ENCODE peak calls at places on chromosomes 13 and 19, in eight cellular contexts. J, S, E, U, B, Q, C and K are unnamed samples.

GRCh38 chr13:72144625-72145024 is 277.6 kb upstream of the DACH1 start:
- DNase-seq in J (no peak), S (no peak), E (no peak), U (no peak), B (peak), Q (no peak), C (no peak), K (no peak)

GRCh38 chr19:48480151-48480475 is 10.9 kb downstream of the CYTH2 start:
- DNase-seq in J (no peak), S (peak), E (no peak), U (no peak), B (no peak), Q (no peak), C (no peak), K (no peak)

GRCh38 chr19:21483589-21484170 is 21.7 kb upstream of the ZNF429 start:
- DNase-seq in J (no peak), S (peak), E (no peak), U (peak), B (no peak), Q (peak), C (peak), K (no peak)

GRCh38 chr19:17526922-17527321 is 15.5 kb downstream of the PGLS start:
- DNase-seq in J (peak), S (peak), E (no peak), U (no peak), B (no peak), Q (no peak), C (peak), K (no peak)

GRCh38 chr13:92963029-92963428 is 263.6 kb upstream of the GPC6 start:
- DNase-seq in J (no peak), S (no peak), E (no peak), U (no peak), B (peak), Q (no peak), C (no peak), K (no peak)

GRCh38 chr13:112065867-112066623 is 904 bp upstream of the SOX1 start:
- DNase-seq in J (no peak), S (no peak), E (no peak), U (no peak), B (no peak), Q (peak), C (no peak), K (no peak)

GRCh38 chr19:19460761-19461265 is 54.5 kb downstream of the TSSK6 start:
- DNase-seq in J (no peak), S (peak), E (no peak), U (peak), B (no peak), Q (peak), C (peak), K (no peak)

GRCh38 chr13:25928941-25929505 is 122.8 kb downstream of the SHISA2 start:
- DNase-seq in J (no peak), S (no peak), E (no peak), U (no peak), B (peak), Q (no peak), C (no peak), K (no peak)

GRCh38 chr13:30002577-30002976 is 152.2 kb upstream of the UBL3 start:
- DNase-seq in J (no peak), S (no peak), E (no peak), U (peak), B (peak), Q (no peak), C (no peak), K (no peak)

GRCh38 chr13:39884166-39884565 is 228.7 kb downstream of the COG6 start:
- DNase-seq in J (no peak), S (no peak), E (no peak), U (no peak), B (no peak), Q (no peak), C (no peak), K (no peak)

GRCh38 chr19:52943884-52944643 is 18.6 kb downstream of the ZNF816 start:
- DNase-seq in J (no peak), S (no peak), E (no peak), U (no peak), B (no peak), Q (no peak), C (no peak), K (no peak)

GRCh38 chr19:14413765-14414171 is 5.4 kb downstream of the DDX39A start:
- DNase-seq in J (no peak), S (no peak), E (no peak), U (peak), B (peak), Q (no peak), C (peak), K (no peak)

GRCh38 chr13:82963466-82963865 is 918.8 kb downstream of the SLITRK1 start:
- DNase-seq in J (no peak), S (no peak), E (no peak), U (peak), B (peak), Q (no peak), C (no peak), K (no peak)

GRCh38 chr19:47351545-47351944 is 2.4 kb downstream of the DHX34 start:
- DNase-seq in J (no peak), S (no peak), E (no peak), U (peak), B (peak), Q (peak), C (no peak), K (no peak)

GRCh38 chr19:5075603-5076002 is 106.7 kb downstream of the KDM4B start:
- DNase-seq in J (no peak), S (no peak), E (no peak), U (no peak), B (no peak), Q (no peak), C (no peak), K (no peak)

GRCh38 chr13:99320693-99321481 is 13.7 kb upstream of the GPR183 start:
- DNase-seq in J (no peak), S (no peak), E (no peak), U (peak), B (peak), Q (no peak), C (no peak), K (no peak)

GRCh38 chr13:111115051-111115840 is at the start of gene ARHGEF7:
- DNase-seq in J (no peak), S (no peak), E (no peak), U (no peak), B (peak), Q (peak), C (no peak), K (no peak)

GRCh38 chr13:95814494-95814893 is 137.6 kb downstream of the DNAJC3 start:
- DNase-seq in J (no peak), S (no peak), E (no peak), U (no peak), B (no peak), Q (no peak), C (no peak), K (no peak)

GRCh38 chr13:79128158-79128557 is 277.9 kb downstream of the RBM26 start:
- DNase-seq in J (no peak), S (no peak), E (no peak), U (peak), B (peak), Q (no peak), C (no peak), K (no peak)

GRCh38 chr19:1608414-1609391 is 3.4 kb upstream of the UQCR11 start:
- DNase-seq in J (no peak), S (peak), E (no peak), U (no peak), B (no peak), Q (no peak), C (no peak), K (no peak)

GRCh38 chr13:51000576-51001260 is 91.1 kb downstream of the RNASEH2B start:
- DNase-seq in J (no peak), S (no peak), E (no peak), U (peak), B (peak), Q (no peak), C (no peak), K (no peak)

GRCh38 chr13:25462301-25463125 is 90.7 kb downstream of the ATP8A2 start:
- DNase-seq in J (no peak), S (no peak), E (no peak), U (no peak), B (no peak), Q (no peak), C (no peak), K (no peak)

GRCh38 chr13:59398127-59398526 is 765.6 kb downstream of the DIAPH3 start:
- DNase-seq in J (no peak), S (no peak), E (no peak), U (peak), B (no peak), Q (no peak), C (no peak), K (no peak)

GRCh38 chr13:85313761-85314503 is 485.3 kb downstream of the SLITRK6 start:
- DNase-seq in J (no peak), S (no peak), E (no peak), U (no peak), B (peak), Q (no peak), C (no peak), K (no peak)

GRCh38 chr13:51032831-51033230 is 78.2 kb downstream of the C13orf42 start:
- DNase-seq in J (no peak), S (no peak), E (no peak), U (no peak), B (no peak), Q (no peak), C (no peak), K (no peak)

GRCh38 chr13:43433691-43434121 is 353.1 kb downstream of the ENOX1 start:
- DNase-seq in J (no peak), S (no peak), E (no peak), U (no peak), B (no peak), Q (no peak), C (no peak), K (no peak)

GRCh38 chr19:8600064-8600463 is 10.5 kb downstream of the ADAMTS10 start:
- DNase-seq in J (no peak), S (no peak), E (no peak), U (no peak), B (no peak), Q (no peak), C (no peak), K (no peak)

GRCh38 chr13:86813198-86813597 is 858.0 kb upstream of the SLITRK5 start:
- DNase-seq in J (no peak), S (no peak), E (no peak), U (no peak), B (no peak), Q (no peak), C (no peak), K (no peak)

GRCh38 chr19:52343548-52343947 is 7.5 kb downstream of the ZNF610 start:
- DNase-seq in J (no peak), S (peak), E (no peak), U (peak), B (peak), Q (peak), C (peak), K (peak)

GRCh38 chr13:76884167-76884566 is 2.0 kb downstream of the KCTD12 start:
- DNase-seq in J (no peak), S (no peak), E (no peak), U (peak), B (peak), Q (peak), C (peak), K (no peak)

GRCh38 chr13:79456656-79457365 is 24.1 kb upstream of the NDFIP2 start:
- DNase-seq in J (no peak), S (no peak), E (no peak), U (no peak), B (no peak), Q (no peak), C (no peak), K (no peak)

GRCh38 chr13:94419304-94419943 is 60.1 kb downstream of the DCT start:
- DNase-seq in J (no peak), S (no peak), E (no peak), U (peak), B (peak), Q (no peak), C (no peak), K (no peak)

GRCh38 chr19:17296976-17297375 is 6.2 kb downstream of the ABHD8 start:
- DNase-seq in J (no peak), S (no peak), E (no peak), U (no peak), B (no peak), Q (no peak), C (no peak), K (no peak)

GRCh38 chr19:35796645-35797542 is 15.8 kb downstream of the PRODH2 start:
- DNase-seq in J (no peak), S (no peak), E (no peak), U (no peak), B (no peak), Q (no peak), C (no peak), K (no peak)

GRCh38 chr13:76836311-76836710 is 49.9 kb downstream of the KCTD12 start:
- DNase-seq in J (no peak), S (no peak), E (no peak), U (no peak), B (peak), Q (no peak), C (no peak), K (no peak)

GRCh38 chr19:8575467-8575997 is 1.7 kb downstream of the MYO1F start:
- DNase-seq in J (no peak), S (peak), E (no peak), U (peak), B (peak), Q (no peak), C (no peak), K (no peak)

GRCh38 chr13:30713133-30713532 is 22.2 kb upstream of the ALOX5AP start:
- DNase-seq in J (no peak), S (no peak), E (peak), U (peak), B (no peak), Q (no peak), C (no peak), K (peak)

GRCh38 chr19:10120538-10121198 is 969 bp upstream of the EIF3G start:
- DNase-seq in J (no peak), S (no peak), E (no peak), U (peak), B (peak), Q (no peak), C (no peak), K (no peak)

GRCh38 chr13:66659291-66660012 is 570.7 kb downstream of the PCDH9 start:
- DNase-seq in J (no peak), S (no peak), E (no peak), U (peak), B (peak), Q (no peak), C (no peak), K (no peak)

GRCh38 chr19:38551450-38551813 is 66.3 kb downstream of the MAP4K1 start:
- DNase-seq in J (no peak), S (no peak), E (no peak), U (no peak), B (no peak), Q (no peak), C (peak), K (no peak)

GRCh38 chr13:57557979-57558529 is 73.5 kb upstream of the PCDH17 start:
- DNase-seq in J (no peak), S (no peak), E (no peak), U (peak), B (peak), Q (peak), C (no peak), K (no peak)
- TF ChIP-seq CTCF in J (no peak), S (no peak), E (no peak), U (peak), B (no peak), Q (peak), C (no peak), K (peak)

GRCh38 chr13:106403280-106403679 is 132.2 kb downstream of the EFNB2 start:
- DNase-seq in J (no peak), S (no peak), E (no peak), U (no peak), B (no peak), Q (no peak), C (no peak), K (no peak)

GRCh38 chr13:106405731-106406130 is 129.7 kb downstream of the EFNB2 start:
- DNase-seq in J (no peak), S (no peak), E (no peak), U (no peak), B (no peak), Q (peak), C (no peak), K (no peak)

GRCh38 chr13:106407338-106407737 is 128.1 kb downstream of the EFNB2 start:
- DNase-seq in J (no peak), S (no peak), E (no peak), U (no peak), B (peak), Q (no peak), C (no peak), K (no peak)
- TF ChIP-seq CTCF in J (no peak), S (no peak), E (no peak), U (no peak), B (no peak), Q (no peak), C (no peak), K (no peak)

GRCh38 chr19:2926341-2927031 is 18.3 kb downstream of the ZNF77 start:
- DNase-seq in J (no peak), S (no peak), E (peak), U (no peak), B (no peak), Q (no peak), C (no peak), K (no peak)

GRCh38 chr19:2927032-2927430 is 17.7 kb downstream of the ZNF77 start:
- DNase-seq in J (no peak), S (no peak), E (peak), U (no peak), B (no peak), Q (no peak), C (no peak), K (no peak)

GRCh38 chr19:2923510-2923909 is 21.3 kb downstream of the ZNF77 start:
- DNase-seq in J (no peak), S (no peak), E (peak), U (peak), B (peak), Q (no peak), C (no peak), K (no peak)

GRCh38 chr19:2917275-2918184 is 16.8 kb downstream of the ZNF57 start:
- DNase-seq in J (no peak), S (no peak), E (peak), U (no peak), B (no peak), Q (no peak), C (no peak), K (no peak)

DNA sequence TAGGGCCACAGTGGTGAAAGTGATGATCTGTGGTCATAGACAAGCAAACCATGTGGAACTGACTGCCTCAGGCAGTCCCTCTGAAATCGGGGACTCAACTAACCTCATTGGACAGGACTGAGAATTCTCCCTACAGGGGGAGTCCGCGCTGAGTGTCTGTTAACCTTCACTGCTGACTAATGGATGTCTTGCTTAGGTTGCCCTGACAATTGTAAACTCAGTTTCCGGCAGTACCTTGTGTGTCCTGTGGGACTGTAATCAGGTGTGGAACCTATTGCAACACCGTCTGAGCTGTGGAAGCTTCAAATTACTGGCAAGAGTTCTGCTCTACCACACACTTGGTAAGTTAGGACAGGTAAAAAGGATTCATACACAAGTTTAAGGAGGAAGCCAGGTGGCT is 21.8 kb downstream of the ZNF77 start:
- DNase-seq in J (no peak), S (no peak), E (peak), U (peak), B (peak), Q (peak), C (no peak), K (no peak)
- TF ChIP-seq CTCF in J (no peak), S (no peak), E (no peak), U (no peak), B (no peak), Q (peak), C (no peak), K (peak)

GRCh38 chr19:15843186-15843585 is 27.7 kb upstream of the OR10H1 start:
- DNase-seq in J (no peak), S (no peak), E (no peak), U (no peak), B (no peak), Q (no peak), C (no peak), K (no peak)

GRCh38 chr19:15841875-15842569 is 26.6 kb upstream of the OR10H1 start:
- DNase-seq in J (no peak), S (no peak), E (no peak), U (no peak), B (no peak), Q (no peak), C (no peak), K (no peak)

GRCh38 chr19:15850385-15850784 is 34.9 kb upstream of the OR10H1 start:
- DNase-seq in J (no peak), S (no peak), E (no peak), U (no peak), B (no peak), Q (no peak), C (no peak), K (no peak)

GRCh38 chr19:15846923-15847322 is 31.5 kb upstream of the OR10H1 start:
- DNase-seq in J (no peak), S (no peak), E (no peak), U (no peak), B (no peak), Q (no peak), C (no peak), K (no peak)
- TF ChIP-seq CTCF in J (no peak), S (no peak), E (no peak), U (no peak), B (no peak), Q (no peak), C (no peak), K (no peak)

DNA sequence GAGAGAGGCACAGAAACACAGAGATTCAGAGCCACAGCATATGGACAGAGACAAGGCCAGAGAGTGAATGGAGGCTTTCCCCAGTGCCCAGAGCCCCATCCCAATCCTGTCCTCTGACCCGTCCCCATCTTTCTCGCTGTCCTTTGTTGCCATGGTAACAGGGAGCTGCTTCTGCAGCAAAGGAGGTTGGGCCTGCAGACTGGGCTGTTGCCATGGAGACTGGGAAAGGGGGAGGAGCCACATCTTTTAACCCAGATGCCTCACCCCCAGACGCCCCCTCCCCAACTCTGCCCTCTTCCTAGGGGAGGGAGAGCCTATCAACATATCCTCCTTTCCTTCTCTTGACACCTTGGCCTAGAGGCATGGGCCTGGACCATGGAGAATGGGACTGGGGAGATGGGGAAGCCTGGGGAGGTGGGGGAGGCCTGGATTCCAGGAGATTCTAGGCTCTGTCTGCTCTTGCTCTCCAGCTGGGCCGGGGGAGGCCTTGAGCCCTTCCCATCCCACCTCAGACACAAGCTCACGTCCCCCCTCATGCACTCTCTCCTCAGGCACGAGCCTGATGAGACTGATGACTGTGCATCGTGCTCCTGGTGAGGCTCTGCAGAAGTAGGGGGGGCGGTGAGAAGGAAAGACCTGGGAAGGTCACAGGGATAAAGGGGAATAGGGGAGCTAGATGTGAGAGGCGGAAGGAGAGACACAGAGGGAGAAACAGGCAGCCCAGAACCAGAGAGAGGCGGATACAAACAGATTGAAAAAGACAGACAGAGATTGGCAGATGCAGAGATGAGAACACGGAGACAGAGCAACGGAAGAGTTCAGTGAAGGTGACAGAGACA is 2.1 kb upstream of the ATP1A3 start:
- DNase-seq in J (no peak), S (no peak), E (no peak), U (no peak), B (no peak), Q (peak), C (no peak), K (no peak)
- TF ChIP-seq CTCF in J (no peak), S (no peak), E (no peak), U (no peak), B (no peak), Q (no peak), C (no peak), K (no peak)